ENCODE peak calls at places on chromosomes 3 and 15, in ten cellular contexts. W is ovary; O is HCT116; C is GM23248; E is psoas muscle; L is CD8-positive, alpha-beta memory T cell; F is cardiac muscle cell; Z is Peyer's patch; X is heart left ventricle; Y is lower lobe of right lung. H is an unnamed sample. For H3K4me1 and H3K9me3, the result is how much of the 10 kb centered on the place peaks cover.

GRCh38 chr15:36591534-36592411 is 12.3 kb downstream of the CDIN1 start:
- DNase-seq in W (no peak), O (no peak), C (peak), E (no peak), L (no peak), F (peak), Z (no peak), X (peak), Y (no peak), H (no peak)

GRCh38 chr3:10248984-10249748 is 907 bp downstream of the TATDN2 start:
- DNase-seq in W (peak), O (no peak), C (peak), E (peak), L (peak), F (no peak), Z (peak), X (peak), Y (peak), H (no peak)

GRCh38 chr3:40731445-40731844 is 206.7 kb downstream of the ZNF621 start:
- DNase-seq in W (no peak), O (no peak), C (no peak), E (no peak), L (no peak), F (no peak), Z (no peak), X (no peak), Y (no peak), H (no peak)

GRCh38 chr3:186132487-186132886 is 23.6 kb upstream of the ETV5 start:
- DNase-seq in W (no peak), O (no peak), C (no peak), E (no peak), L (no peak), F (no peak), Z (no peak), X (no peak), Y (no peak), H (no peak)

GRCh38 chr15:101372149-101372577 is 77.1 kb upstream of the SNRPA1 start:
- DNase-seq in W (no peak), O (no peak), C (peak), E (peak), L (no peak), F (peak), Z (no peak), X (no peak), Y (no peak), H (no peak)

GRCh38 chr3:13192471-13193213 is 119.4 kb upstream of the IQSEC1 start:
- DNase-seq in W (no peak), O (no peak), C (peak), E (no peak), L (no peak), F (peak), Z (no peak), X (no peak), Y (no peak), H (no peak)

GRCh38 chr3:71547254-71548198 is 36.0 kb downstream of the FOXP1 start:
- DNase-seq in W (no peak), O (no peak), C (peak), E (no peak), L (no peak), F (peak), Z (no peak), X (no peak), Y (no peak), H (no peak)

GRCh38 chr15:65309882-65310418 is 5.5 kb downstream of the RNU5B-1 start:
- DNase-seq in W (no peak), O (no peak), C (no peak), E (no peak), L (no peak), F (no peak), Z (no peak), X (no peak), Y (peak), H (no peak)

GRCh38 chr3:140822381-140823047 is 119.1 kb upstream of the SLC25A36 start:
- DNase-seq in W (no peak), O (no peak), C (no peak), E (no peak), L (no peak), F (no peak), Z (no peak), X (no peak), Y (no peak), H (no peak)

GRCh38 chr3:52444860-52445793 is at the start of gene SEMA3G:
- DNase-seq in W (no peak), O (peak), C (peak), E (peak), L (peak), F (peak), Z (peak), X (peak), Y (peak), H (peak)

GRCh38 chr3:108091498-108092259 is 848 bp upstream of the CD47 start:
- DNase-seq in W (no peak), O (no peak), C (no peak), E (no peak), L (peak), F (no peak), Z (peak), X (peak), Y (peak), H (no peak)

GRCh38 chr3:58049143-58049785 is 41.0 kb downstream of the FLNB start:
- DNase-seq in W (peak), O (peak), C (peak), E (no peak), L (no peak), F (peak), Z (peak), X (peak), Y (no peak), H (peak)

GRCh38 chr3:64266065-64266874 is 41.0 kb upstream of the PRICKLE2 start:
- DNase-seq in W (peak), O (no peak), C (peak), E (no peak), L (no peak), F (peak), Z (peak), X (peak), Y (no peak), H (no peak)

GRCh38 chr15:33963831-33964664 is 4.2 kb upstream of the CHRM5 start:
- DNase-seq in W (no peak), O (peak), C (peak), E (no peak), L (no peak), F (peak), Z (no peak), X (no peak), Y (no peak), H (no peak)

GRCh38 chr15:66650433-66650832 is 51.6 kb upstream of the SMAD6 start:
- DNase-seq in W (no peak), O (no peak), C (peak), E (peak), L (no peak), F (no peak), Z (no peak), X (peak), Y (peak), H (no peak)

GRCh38 chr15:68097029-68097428 is 42.9 kb downstream of the PIAS1 start:
- DNase-seq in W (no peak), O (no peak), C (peak), E (no peak), L (no peak), F (no peak), Z (no peak), X (no peak), Y (no peak), H (no peak)

GRCh38 chr15:68098465-68098864 is 44.4 kb downstream of the PIAS1 start:
- DNase-seq in W (no peak), O (no peak), C (no peak), E (no peak), L (no peak), F (no peak), Z (no peak), X (no peak), Y (no peak), H (no peak)

GRCh38 chr15:68096099-68096498 is 42.0 kb downstream of the PIAS1 start:
- DNase-seq in W (no peak), O (no peak), C (no peak), E (no peak), L (no peak), F (no peak), Z (no peak), X (no peak), Y (no peak), H (no peak)

GRCh38 chr15:68103603-68104002 is 49.5 kb downstream of the PIAS1 start:
- DNase-seq in W (no peak), O (no peak), C (no peak), E (no peak), L (no peak), F (no peak), Z (no peak), X (no peak), Y (no peak), H (no peak)

GRCh38 chr15:68100194-68100593 is 46.1 kb downstream of the PIAS1 start:
- DNase-seq in W (no peak), O (no peak), C (no peak), E (no peak), L (no peak), F (no peak), Z (no peak), X (no peak), Y (no peak), H (no peak)
- H3K4me1 ChIP-seq in W (under half), O (under half), C (under half), E (under half), L (under half), F (under half), Z (under half), X (under half), Y (under half), H (under half)

DNA sequence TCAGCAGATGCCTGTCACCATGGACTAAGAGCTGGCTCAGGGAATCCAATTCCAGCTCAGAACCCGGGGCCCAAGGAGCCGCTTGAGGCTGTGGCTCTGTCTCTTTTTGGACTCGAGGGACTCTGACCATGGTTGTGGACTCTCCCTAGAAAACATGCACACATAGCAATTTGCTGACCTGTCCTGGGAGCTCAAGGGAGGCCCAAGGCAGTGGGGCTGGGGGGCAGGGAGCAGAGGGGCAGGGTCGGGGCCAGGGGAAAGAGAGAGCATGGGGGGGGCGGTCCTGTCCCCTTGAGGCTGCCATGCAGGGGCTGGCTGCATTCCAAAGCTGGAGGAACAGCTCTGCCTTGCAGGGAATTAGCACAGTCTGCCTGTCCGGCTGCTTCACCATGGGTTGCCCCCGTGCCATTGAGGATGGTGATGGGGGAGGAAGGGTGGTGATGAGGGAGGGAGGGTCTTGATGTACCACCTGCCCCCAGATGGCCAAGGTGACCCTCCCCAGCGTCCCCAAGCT is 190.1 kb downstream of the GOLGA6L6 start:
- DNase-seq in W (no peak), O (no peak), C (no peak), E (peak), L (no peak), F (no peak), Z (peak), X (peak), Y (peak), H (no peak)
- H3K9me3 ChIP-seq in W (under half), O (half or more), C (under half), E (under half), L (under half), F (under half), Z (under half), X (under half), Y (under half), H (half or more)

GRCh38 chr3:60697132-60697531 is 554.1 kb downstream of the FHIT start:
- DNase-seq in W (no peak), O (no peak), C (no peak), E (no peak), L (no peak), F (no peak), Z (no peak), X (no peak), Y (no peak), H (no peak)

GRCh38 chr3:60698117-60698516 is 553.1 kb downstream of the FHIT start:
- DNase-seq in W (no peak), O (no peak), C (no peak), E (no peak), L (no peak), F (no peak), Z (no peak), X (no peak), Y (no peak), H (no peak)

GRCh38 chr3:60696559-60697125 is 554.6 kb downstream of the FHIT start:
- DNase-seq in W (no peak), O (no peak), C (no peak), E (no peak), L (no peak), F (no peak), Z (no peak), X (no peak), Y (no peak), H (no peak)
- H3K4me3 ChIP-seq in W (no peak), O (no peak), C (no peak), E (no peak), L (no peak), F (no peak), Z (no peak), X (no peak), Y (no peak), H (no peak)

GRCh38 chr3:46959169-46959515 is 17.4 kb downstream of the CCDC12 start:
- DNase-seq in W (no peak), O (no peak), C (peak), E (no peak), L (no peak), F (no peak), Z (no peak), X (no peak), Y (no peak), H (no peak)
- H3K4me1 ChIP-seq in W (under half), O (under half), C (under half), E (half or more), L (half or more), F (under half), Z (half or more), X (half or more), Y (half or more), H (under half)

GRCh38 chr15:20646529-20647142 is 105.0 kb upstream of the GOLGA6L6 start:
- DNase-seq in W (no peak), O (no peak), C (no peak), E (peak), L (no peak), F (no peak), Z (no peak), X (no peak), Y (no peak), H (no peak)
- H3K9me3 ChIP-seq in W (under half), O (under half), C (under half), E (under half), L (under half), F (under half), Z (under half), X (under half), Y (under half), H (under half)

GRCh38 chr15:67836134-67836455 is 3.8 kb downstream of the RNU6-1 start:
- DNase-seq in W (no peak), O (no peak), C (peak), E (peak), L (no peak), F (no peak), Z (no peak), X (no peak), Y (no peak), H (no peak)
- H3K4me3 ChIP-seq in W (peak), O (no peak), C (peak), E (peak), L (peak), F (peak), Z (peak), X (peak), Y (peak), H (peak)